ENCODE peak calls at places on chromosomes 5 and 9, in four cellular contexts. One of them, this sample, is unnamed.

GRCh38 chr9:94875300-94876063 is 149.0 kb downstream of the AOPEP start:
- DNase-seq in CD4-positive, CD25-positive, alpha-beta regulatory T cell: no peak
- DNase-seq in astrocyte: no peak
- DNase-seq in neuronal stem cell: no peak
- DNase-seq in this sample: no peak

GRCh38 chr9:131404987-131405386 is 11.1 kb downstream of the PRRC2B start:
- DNase-seq in CD4-positive, CD25-positive, alpha-beta regulatory T cell: no peak
- DNase-seq in astrocyte: no peak
- DNase-seq in neuronal stem cell: no peak
- DNase-seq in this sample: peak; percentile 21

GRCh38 chr5:27377626-27378025 is 339.2 kb upstream of the CDH9 start:
- DNase-seq in CD4-positive, CD25-positive, alpha-beta regulatory T cell: no peak
- DNase-seq in astrocyte: no peak
- DNase-seq in neuronal stem cell: no peak
- DNase-seq in this sample: no peak

GRCh38 chr5:123865641-123866040 is 353.7 kb downstream of the CSNK1G3 start:
- DNase-seq in CD4-positive, CD25-positive, alpha-beta regulatory T cell: no peak
- DNase-seq in astrocyte: peak; percentile 84
- DNase-seq in neuronal stem cell: no peak
- DNase-seq in this sample: no peak

GRCh38 chr5:168188182-168188581 is 103.3 kb upstream of the WWC1 start:
- DNase-seq in CD4-positive, CD25-positive, alpha-beta regulatory T cell: no peak
- DNase-seq in astrocyte: no peak
- DNase-seq in neuronal stem cell: no peak
- DNase-seq in this sample: no peak

GRCh38 chr9:8365029-8365428 is 565.5 kb upstream of the DMAC1 start:
- DNase-seq in CD4-positive, CD25-positive, alpha-beta regulatory T cell: no peak
- DNase-seq in astrocyte: peak; percentile 83
- DNase-seq in neuronal stem cell: no peak
- DNase-seq in this sample: peak; percentile 89

GRCh38 chr5:170651902-170652301 is 131.6 kb upstream of the GABRP start:
- DNase-seq in CD4-positive, CD25-positive, alpha-beta regulatory T cell: no peak
- DNase-seq in astrocyte: no peak
- DNase-seq in neuronal stem cell: no peak
- DNase-seq in this sample: no peak

GRCh38 chr9:69785757-69786156 is 25.9 kb upstream of the PTAR1 start:
- DNase-seq in CD4-positive, CD25-positive, alpha-beta regulatory T cell: no peak
- DNase-seq in astrocyte: peak; percentile 34
- DNase-seq in neuronal stem cell: no peak
- DNase-seq in this sample: peak; percentile 57

GRCh38 chr5:180689071-180689694 is 39.8 kb upstream of the FLT4 start:
- DNase-seq in CD4-positive, CD25-positive, alpha-beta regulatory T cell: peak; percentile 55
- DNase-seq in astrocyte: no peak
- DNase-seq in neuronal stem cell: no peak
- DNase-seq in this sample: no peak

GRCh38 chr5:24385070-24385469 is 259.7 kb downstream of the CDH10 start:
- DNase-seq in CD4-positive, CD25-positive, alpha-beta regulatory T cell: no peak
- DNase-seq in astrocyte: no peak
- DNase-seq in neuronal stem cell: no peak
- DNase-seq in this sample: no peak

GRCh38 chr9:86175223-86175622 is 75.9 kb upstream of the GOLM1 start:
- DNase-seq in CD4-positive, CD25-positive, alpha-beta regulatory T cell: no peak
- DNase-seq in astrocyte: no peak
- DNase-seq in neuronal stem cell: no peak
- DNase-seq in this sample: no peak

GRCh38 chr5:159844267-159844666 is 72.0 kb upstream of the ADRA1B start:
- DNase-seq in CD4-positive, CD25-positive, alpha-beta regulatory T cell: no peak
- DNase-seq in astrocyte: no peak
- DNase-seq in neuronal stem cell: no peak
- DNase-seq in this sample: no peak

GRCh38 chr9:33227013-33227398 is 13.0 kb upstream of the SPINK4 start:
- DNase-seq in CD4-positive, CD25-positive, alpha-beta regulatory T cell: no peak
- DNase-seq in astrocyte: no peak
- DNase-seq in neuronal stem cell: no peak
- DNase-seq in this sample: no peak

GRCh38 chr5:133934822-133935793 is 33.3 kb downstream of the C5orf15 start:
- DNase-seq in CD4-positive, CD25-positive, alpha-beta regulatory T cell: no peak
- DNase-seq in astrocyte: no peak
- DNase-seq in neuronal stem cell: no peak
- DNase-seq in this sample: no peak

GRCh38 chr5:14204785-14205321 is 61.7 kb downstream of the TRIO start:
- DNase-seq in CD4-positive, CD25-positive, alpha-beta regulatory T cell: no peak
- DNase-seq in astrocyte: peak; percentile 85
- DNase-seq in neuronal stem cell: no peak
- DNase-seq in this sample: peak; percentile 90

GRCh38 chr9:21890696-21891095 is 88.3 kb downstream of the MTAP start:
- DNase-seq in CD4-positive, CD25-positive, alpha-beta regulatory T cell: no peak
- DNase-seq in astrocyte: peak; percentile 66
- DNase-seq in neuronal stem cell: no peak
- DNase-seq in this sample: peak; percentile 70

GRCh38 chr5:73540192-73540591 is 25.2 kb downstream of the ANKRA2 start:
- DNase-seq in CD4-positive, CD25-positive, alpha-beta regulatory T cell: no peak
- DNase-seq in astrocyte: peak; percentile 91
- DNase-seq in neuronal stem cell: no peak
- DNase-seq in this sample: peak; percentile 94

GRCh38 chr9:14314424-14314928 is 535 bp upstream of the NFIB start:
- DNase-seq in CD4-positive, CD25-positive, alpha-beta regulatory T cell: no peak
- DNase-seq in astrocyte: peak; percentile 95
- DNase-seq in neuronal stem cell: no peak
- DNase-seq in this sample: peak; percentile 94

GRCh38 chr9:19379283-19379682 is 753 bp downstream of the RPS6 start:
- DNase-seq in CD4-positive, CD25-positive, alpha-beta regulatory T cell: no peak
- DNase-seq in astrocyte: no peak
- DNase-seq in neuronal stem cell: no peak
- DNase-seq in this sample: no peak

GRCh38 chr5:17212996-17213395 is 4.4 kb upstream of the BASP1 start:
- DNase-seq in CD4-positive, CD25-positive, alpha-beta regulatory T cell: no peak
- DNase-seq in astrocyte: no peak
- DNase-seq in neuronal stem cell: no peak
- DNase-seq in this sample: no peak

GRCh38 chr5:6832272-6832671 is 119.0 kb downstream of the TENT4A start:
- DNase-seq in CD4-positive, CD25-positive, alpha-beta regulatory T cell: no peak
- DNase-seq in astrocyte: no peak
- DNase-seq in neuronal stem cell: no peak
- DNase-seq in this sample: no peak
- H3K4me3 ChIP-seq in CD4-positive, CD25-positive, alpha-beta regulatory T cell: no peak overlapping the region
- H3K4me3 ChIP-seq in astrocyte: no peak overlapping the region
- H3K4me3 ChIP-seq in neuronal stem cell: no peak overlapping the region
- H3K4me3 ChIP-seq in this sample: no peak overlapping the region

GRCh38 chr9:3361689-3362392 is 164.0 kb downstream of the RFX3 start:
- DNase-seq in CD4-positive, CD25-positive, alpha-beta regulatory T cell: no peak
- DNase-seq in astrocyte: no peak
- DNase-seq in neuronal stem cell: no peak
- DNase-seq in this sample: no peak

GRCh38 chr9:3359048-3359692 is 166.6 kb downstream of the RFX3 start:
- DNase-seq in CD4-positive, CD25-positive, alpha-beta regulatory T cell: no peak
- DNase-seq in astrocyte: no peak
- DNase-seq in neuronal stem cell: no peak
- DNase-seq in this sample: no peak

GRCh38 chr9:3361115-3361514 is 164.7 kb downstream of the RFX3 start:
- DNase-seq in CD4-positive, CD25-positive, alpha-beta regulatory T cell: no peak
- DNase-seq in astrocyte: no peak
- DNase-seq in neuronal stem cell: no peak
- DNase-seq in this sample: no peak

GRCh38 chr9:3360245-3360644 is 165.6 kb downstream of the RFX3 start:
- DNase-seq in CD4-positive, CD25-positive, alpha-beta regulatory T cell: no peak
- DNase-seq in astrocyte: no peak
- DNase-seq in neuronal stem cell: no peak
- DNase-seq in this sample: no peak

DNA sequence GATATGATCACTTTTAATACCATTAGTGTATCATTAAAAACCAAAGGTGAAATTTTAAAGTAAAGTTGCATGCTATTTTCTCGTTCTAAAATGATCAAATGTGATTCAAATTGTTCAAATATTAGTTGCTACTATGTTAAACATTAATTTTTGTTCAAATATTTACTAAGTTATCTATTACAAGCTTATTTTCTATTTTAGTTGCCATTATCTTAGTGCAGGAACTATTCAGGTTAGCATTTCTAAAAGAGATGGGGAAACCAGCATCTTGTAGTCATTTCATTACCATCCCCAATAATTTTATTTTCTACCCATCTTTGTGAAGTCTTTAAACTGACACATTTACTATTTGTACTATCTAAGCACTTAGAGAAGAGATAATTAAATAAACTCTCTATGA is 166.0 kb downstream of the RFX3 start:
- DNase-seq in CD4-positive, CD25-positive, alpha-beta regulatory T cell: no peak
- DNase-seq in astrocyte: no peak
- DNase-seq in neuronal stem cell: no peak
- DNase-seq in this sample: no peak
- H3K27ac ChIP-seq in CD4-positive, CD25-positive, alpha-beta regulatory T cell: no peak overlapping the region
- H3K27ac ChIP-seq in astrocyte: no peak overlapping the region
- H3K27ac ChIP-seq in neuronal stem cell: no peak overlapping the region
- H3K27ac ChIP-seq in this sample: no peak overlapping the region

DNA sequence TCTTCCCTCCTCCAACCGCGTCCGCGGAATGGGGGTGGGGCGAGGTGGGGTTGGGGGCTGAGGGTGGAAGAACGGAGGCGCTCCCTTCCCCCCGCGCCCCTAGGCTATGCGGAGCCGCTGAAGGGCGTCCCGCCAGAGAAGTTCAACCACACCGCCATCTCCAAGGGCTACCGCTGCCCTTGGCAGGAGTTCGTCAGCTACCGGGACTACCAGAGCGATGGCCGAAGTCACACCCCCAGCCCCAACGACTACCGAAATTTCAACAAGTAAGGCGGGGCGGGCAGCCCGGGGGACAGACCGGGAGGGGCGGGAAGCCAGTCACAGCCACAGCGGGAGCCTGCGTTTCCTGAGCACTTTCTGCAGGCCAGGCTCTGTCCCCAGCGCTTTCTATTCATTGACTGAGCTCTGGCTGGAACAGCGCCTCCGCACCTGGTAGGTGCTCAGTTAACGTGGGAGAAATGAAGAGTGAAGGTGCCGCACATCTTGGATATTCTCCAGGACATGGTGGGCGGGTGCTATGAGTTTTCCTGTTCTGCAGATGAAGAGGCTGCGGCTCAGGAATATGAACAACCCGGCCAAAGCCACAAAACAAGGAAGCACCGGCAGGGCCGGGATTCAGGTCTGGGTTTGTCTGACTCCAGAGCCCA is 11.3 kb downstream of the MYOZ3 start:
- DNase-seq in CD4-positive, CD25-positive, alpha-beta regulatory T cell: no peak
- DNase-seq in astrocyte: no peak
- DNase-seq in neuronal stem cell: no peak
- DNase-seq in this sample: peak; percentile 52
- H3K4me3 ChIP-seq in CD4-positive, CD25-positive, alpha-beta regulatory T cell: no peak overlapping the region
- H3K4me3 ChIP-seq in astrocyte: peak overlapping the region; percentile 58
- H3K4me3 ChIP-seq in neuronal stem cell: peak overlapping the region; percentile 61
- H3K4me3 ChIP-seq in this sample: peak overlapping the region; percentile 52

GRCh38 chr5:68015933-68016332 is 199.6 kb upstream of the PIK3R1 start:
- DNase-seq in CD4-positive, CD25-positive, alpha-beta regulatory T cell: no peak
- DNase-seq in astrocyte: no peak
- DNase-seq in neuronal stem cell: no peak
- DNase-seq in this sample: no peak
- H3K27ac ChIP-seq in CD4-positive, CD25-positive, alpha-beta regulatory T cell: no peak overlapping the region
- H3K27ac ChIP-seq in astrocyte: no peak overlapping the region
- H3K27ac ChIP-seq in neuronal stem cell: no peak overlapping the region
- H3K27ac ChIP-seq in this sample: no peak overlapping the region

This sample was measured in fibroblast of lung.